ENCODE peak calls at places on chromosomes 2 and 18, in six cellular contexts. One of them, this sample, is unnamed.
A peak's percentile ranks its signal among the peaks of the same experiment; 100 is the strongest.

GRCh38 chr2:186544255-186544675 is 45.6 kb upstream of the ITGAV start:
- DNase-seq in HepG2: peak; percentile 93
- DNase-seq in spleen: no peak
- DNase-seq in NCI-H2081: no peak
- DNase-seq in cardiac fibroblast: peak; percentile 93
- DNase-seq in T-helper 2 cell: no peak
- DNase-seq in this sample: peak; percentile 54

GRCh38 chr2:2328847-2329246 is 2.2 kb downstream of the MYT1L start:
- DNase-seq in cardiac fibroblast: no peak
- DNase-seq in NCI-H2081: peak; percentile 24
- DNase-seq in T-helper 2 cell: no peak
- DNase-seq in HepG2: peak; percentile 7
- DNase-seq in spleen: no peak
- DNase-seq in this sample: peak; percentile 34

GRCh38 chr18:37219257-37219656 is 346.3 kb downstream of the CELF4 start:
- DNase-seq in cardiac fibroblast: no peak
- DNase-seq in HepG2: no peak
- DNase-seq in NCI-H2081: no peak
- DNase-seq in T-helper 2 cell: no peak
- DNase-seq in spleen: peak; percentile 58
- DNase-seq in this sample: no peak

GRCh38 chr2:40579247-40579646 is 127.4 kb upstream of the SLC8A1 start:
- DNase-seq in NCI-H2081: no peak
- DNase-seq in T-helper 2 cell: no peak
- DNase-seq in spleen: no peak
- DNase-seq in cardiac fibroblast: no peak
- DNase-seq in HepG2: no peak
- DNase-seq in this sample: no peak

GRCh38 chr2:152587187-152587947 is 129.9 kb downstream of the PRPF40A start:
- DNase-seq in cardiac fibroblast: no peak
- DNase-seq in spleen: no peak
- DNase-seq in NCI-H2081: no peak
- DNase-seq in T-helper 2 cell: no peak
- DNase-seq in HepG2: no peak
- DNase-seq in this sample: no peak

GRCh38 chr18:47899107-47899840 is 31.2 kb downstream of the SMAD2 start:
- DNase-seq in cardiac fibroblast: no peak
- DNase-seq in spleen: no peak
- DNase-seq in NCI-H2081: no peak
- DNase-seq in HepG2: no peak
- DNase-seq in T-helper 2 cell: no peak
- DNase-seq in this sample: no peak

GRCh38 chr2:12087175-12087574 is 340.7 kb downstream of the LPIN1 start:
- DNase-seq in HepG2: no peak
- DNase-seq in NCI-H2081: no peak
- DNase-seq in cardiac fibroblast: no peak
- DNase-seq in spleen: no peak
- DNase-seq in T-helper 2 cell: no peak
- DNase-seq in this sample: no peak

GRCh38 chr2:204842731-204843490 is 297.6 kb downstream of the PARD3B start:
- DNase-seq in NCI-H2081: no peak
- DNase-seq in HepG2: no peak
- DNase-seq in cardiac fibroblast: peak; percentile 89
- DNase-seq in T-helper 2 cell: no peak
- DNase-seq in spleen: no peak
- DNase-seq in this sample: no peak

GRCh38 chr2:3257166-3257565 is 120.5 kb downstream of the EIPR1 start:
- DNase-seq in cardiac fibroblast: no peak
- DNase-seq in HepG2: no peak
- DNase-seq in T-helper 2 cell: no peak
- DNase-seq in spleen: no peak
- DNase-seq in NCI-H2081: no peak
- DNase-seq in this sample: no peak

GRCh38 chr2:165610591-165611029 is 141.1 kb downstream of the CSRNP3 start:
- DNase-seq in spleen: no peak
- DNase-seq in NCI-H2081: no peak
- DNase-seq in T-helper 2 cell: no peak
- DNase-seq in HepG2: no peak
- DNase-seq in cardiac fibroblast: no peak
- DNase-seq in this sample: no peak

GRCh38 chr2:207725815-207726578 is 14.6 kb downstream of the CCNYL1 start:
- DNase-seq in T-helper 2 cell: no peak
- DNase-seq in HepG2: no peak
- DNase-seq in spleen: no peak
- DNase-seq in NCI-H2081: peak; percentile 31
- DNase-seq in cardiac fibroblast: no peak
- DNase-seq in this sample: peak; percentile 67

GRCh38 chr18:582465-582864 is 2.3 kb downstream of the CETN1 start:
- DNase-seq in NCI-H2081: no peak
- DNase-seq in cardiac fibroblast: peak; percentile 73
- DNase-seq in spleen: no peak
- DNase-seq in T-helper 2 cell: no peak
- DNase-seq in HepG2: no peak
- DNase-seq in this sample: no peak

GRCh38 chr18:69088971-69089370 is 291.1 kb downstream of the CCDC102B start:
- DNase-seq in cardiac fibroblast: no peak
- DNase-seq in spleen: no peak
- DNase-seq in T-helper 2 cell: no peak
- DNase-seq in HepG2: no peak
- DNase-seq in NCI-H2081: no peak
- DNase-seq in this sample: no peak

GRCh38 chr2:240149943-240150784 is 9.7 kb upstream of the OTOS start:
- DNase-seq in T-helper 2 cell: no peak
- DNase-seq in NCI-H2081: peak; percentile 14
- DNase-seq in spleen: no peak
- DNase-seq in cardiac fibroblast: peak; percentile 45
- DNase-seq in HepG2: peak; percentile 40
- DNase-seq in this sample: peak; percentile 44

GRCh38 chr18:36629095-36629604 is 199.7 kb downstream of the TPGS2 start:
- DNase-seq in spleen: no peak
- DNase-seq in HepG2: no peak
- DNase-seq in NCI-H2081: no peak
- DNase-seq in T-helper 2 cell: no peak
- DNase-seq in cardiac fibroblast: no peak
- DNase-seq in this sample: no peak

GRCh38 chr2:167729911-167730310 is 517.5 kb downstream of the STK39 start:
- DNase-seq in spleen: no peak
- DNase-seq in HepG2: no peak
- DNase-seq in cardiac fibroblast: no peak
- DNase-seq in NCI-H2081: no peak
- DNase-seq in T-helper 2 cell: no peak
- DNase-seq in this sample: no peak

GRCh38 chr2:165648826-165649225 is 145.2 kb downstream of the GALNT3 start:
- DNase-seq in T-helper 2 cell: no peak
- DNase-seq in NCI-H2081: no peak
- DNase-seq in HepG2: no peak
- DNase-seq in cardiac fibroblast: no peak
- DNase-seq in spleen: no peak
- DNase-seq in this sample: no peak

GRCh38 chr2:69077224-69077953 is 64.4 kb downstream of the ANTXR1 start:
- DNase-seq in cardiac fibroblast: no peak
- DNase-seq in HepG2: no peak
- DNase-seq in T-helper 2 cell: no peak
- DNase-seq in NCI-H2081: no peak
- DNase-seq in spleen: no peak
- DNase-seq in this sample: no peak

GRCh38 chr2:27191107-27191829 is 20.6 kb upstream of the ATRAID start:
- DNase-seq in NCI-H2081: peak; percentile 52
- DNase-seq in spleen: no peak
- DNase-seq in cardiac fibroblast: peak; percentile 88
- DNase-seq in HepG2: peak; percentile 87
- DNase-seq in T-helper 2 cell: peak; percentile 13
- DNase-seq in this sample: peak; percentile 78

GRCh38 chr2:142052220-142052863 is 78.5 kb downstream of the LRP1B start:
- DNase-seq in cardiac fibroblast: no peak
- DNase-seq in HepG2: no peak
- DNase-seq in NCI-H2081: no peak
- DNase-seq in T-helper 2 cell: no peak
- DNase-seq in spleen: no peak
- DNase-seq in this sample: no peak

GRCh38 chr18:37299471-37300304 is 265.9 kb downstream of the CELF4 start:
- DNase-seq in NCI-H2081: peak; percentile 78
- DNase-seq in cardiac fibroblast: peak; percentile 99
- DNase-seq in spleen: no peak
- DNase-seq in T-helper 2 cell: no peak
- DNase-seq in HepG2: peak; percentile 97
- DNase-seq in this sample: peak; percentile 92

GRCh38 chr18:79934311-79935097 is 16.9 kb downstream of the SLC66A2 start:
- DNase-seq in spleen: peak; percentile 51
- DNase-seq in cardiac fibroblast: no peak
- DNase-seq in NCI-H2081: no peak
- DNase-seq in HepG2: peak; percentile 99
- DNase-seq in T-helper 2 cell: no peak
- DNase-seq in this sample: no peak

GRCh38 chr2:139992078-139992477 is 1211.9 kb upstream of the NXPH2 start:
- DNase-seq in HepG2: peak; percentile 56
- DNase-seq in spleen: peak; percentile 42
- DNase-seq in cardiac fibroblast: no peak
- DNase-seq in NCI-H2081: no peak
- DNase-seq in T-helper 2 cell: no peak
- DNase-seq in this sample: peak; percentile 3

This sample was measured in HT-29.